ENCODE peak calls at places on chromosome 2, in six cellular contexts. One of them, this sample, is unnamed.
A peak's percentile ranks its signal among the peaks of the same experiment; 100 is the strongest.

GRCh38 chr2:219155054-219155644 is 5.5 kb downstream of the NHEJ1 start:
- DNase-seq in stimulated activated CD8-positive, alpha-beta memory T cell treated with anti-CD3 and anti-CD28 coated beads, Interleukin-15, amount 100 ng/mL, for 24 hours: no peak
- DNase-seq in AG04449: no peak
- DNase-seq in hypothalamus: no peak
- DNase-seq in T-helper 1 cell: no peak
- DNase-seq in MV-4-11: peak; percentile 59
- DNase-seq in this sample: peak; percentile 47

GRCh38 chr2:85750509-85751299 is 3.1 kb upstream of the ATOH8 start:
- DNase-seq in AG04449: no peak
- DNase-seq in MV-4-11: peak; percentile 84
- DNase-seq in hypothalamus: no peak
- DNase-seq in T-helper 1 cell: peak; percentile 25
- DNase-seq in stimulated activated CD8-positive, alpha-beta memory T cell treated with anti-CD3 and anti-CD28 coated beads, Interleukin-15, amount 100 ng/mL, for 24 hours: no peak
- DNase-seq in this sample: peak; percentile 77

GRCh38 chr2:68119504-68119903 is 38.2 kb upstream of the PNO1 start:
- DNase-seq in T-helper 1 cell: no peak
- DNase-seq in AG04449: no peak
- DNase-seq in hypothalamus: no peak
- DNase-seq in MV-4-11: no peak
- DNase-seq in stimulated activated CD8-positive, alpha-beta memory T cell treated with anti-CD3 and anti-CD28 coated beads, Interleukin-15, amount 100 ng/mL, for 24 hours: no peak
- DNase-seq in this sample: no peak

GRCh38 chr2:65826567-65826966 is 394.2 kb upstream of the SPRED2 start:
- DNase-seq in stimulated activated CD8-positive, alpha-beta memory T cell treated with anti-CD3 and anti-CD28 coated beads, Interleukin-15, amount 100 ng/mL, for 24 hours: no peak
- DNase-seq in AG04449: no peak
- DNase-seq in hypothalamus: no peak
- DNase-seq in MV-4-11: no peak
- DNase-seq in T-helper 1 cell: no peak
- DNase-seq in this sample: no peak

GRCh38 chr2:42929985-42930581 is 137.7 kb upstream of the HAAO start:
- DNase-seq in stimulated activated CD8-positive, alpha-beta memory T cell treated with anti-CD3 and anti-CD28 coated beads, Interleukin-15, amount 100 ng/mL, for 24 hours: no peak
- DNase-seq in AG04449: no peak
- DNase-seq in MV-4-11: no peak
- DNase-seq in T-helper 1 cell: no peak
- DNase-seq in hypothalamus: no peak
- DNase-seq in this sample: no peak

GRCh38 chr2:106886916-106887758 is 1.2 kb upstream of the ST6GAL2 start:
- DNase-seq in hypothalamus: no peak
- DNase-seq in T-helper 1 cell: no peak
- DNase-seq in MV-4-11: no peak
- DNase-seq in stimulated activated CD8-positive, alpha-beta memory T cell treated with anti-CD3 and anti-CD28 coated beads, Interleukin-15, amount 100 ng/mL, for 24 hours: no peak
- DNase-seq in AG04449: no peak
- DNase-seq in this sample: peak; percentile 12

GRCh38 chr2:39094717-39095363 is 26.0 kb downstream of the SOS1 start:
- DNase-seq in hypothalamus: no peak
- DNase-seq in stimulated activated CD8-positive, alpha-beta memory T cell treated with anti-CD3 and anti-CD28 coated beads, Interleukin-15, amount 100 ng/mL, for 24 hours: no peak
- DNase-seq in T-helper 1 cell: no peak
- DNase-seq in AG04449: no peak
- DNase-seq in MV-4-11: peak; percentile 83
- DNase-seq in this sample: no peak

GRCh38 chr2:171745141-171745540 is 57.9 kb downstream of the DYNC1I2 start:
- DNase-seq in MV-4-11: no peak
- DNase-seq in stimulated activated CD8-positive, alpha-beta memory T cell treated with anti-CD3 and anti-CD28 coated beads, Interleukin-15, amount 100 ng/mL, for 24 hours: no peak
- DNase-seq in hypothalamus: no peak
- DNase-seq in AG04449: no peak
- DNase-seq in T-helper 1 cell: no peak
- DNase-seq in this sample: no peak

GRCh38 chr2:112869258-112869842 is 32.8 kb upstream of the IL1B start:
- DNase-seq in T-helper 1 cell: no peak
- DNase-seq in hypothalamus: no peak
- DNase-seq in AG04449: peak; percentile 14
- DNase-seq in stimulated activated CD8-positive, alpha-beta memory T cell treated with anti-CD3 and anti-CD28 coated beads, Interleukin-15, amount 100 ng/mL, for 24 hours: no peak
- DNase-seq in MV-4-11: peak; percentile 56
- DNase-seq in this sample: peak; percentile 49

GRCh38 chr2:238043851-238044250 is 16.9 kb upstream of the SCLY start:
- DNase-seq in T-helper 1 cell: no peak
- DNase-seq in MV-4-11: no peak
- DNase-seq in hypothalamus: no peak
- DNase-seq in stimulated activated CD8-positive, alpha-beta memory T cell treated with anti-CD3 and anti-CD28 coated beads, Interleukin-15, amount 100 ng/mL, for 24 hours: no peak
- DNase-seq in AG04449: no peak
- DNase-seq in this sample: no peak

GRCh38 chr2:15770606-15771005 is 169.7 kb upstream of the MYCN start:
- DNase-seq in stimulated activated CD8-positive, alpha-beta memory T cell treated with anti-CD3 and anti-CD28 coated beads, Interleukin-15, amount 100 ng/mL, for 24 hours: no peak
- DNase-seq in hypothalamus: no peak
- DNase-seq in T-helper 1 cell: no peak
- DNase-seq in AG04449: no peak
- DNase-seq in MV-4-11: no peak
- DNase-seq in this sample: no peak

GRCh38 chr2:171855401-171855800 is 38.6 kb downstream of the SLC25A12 start:
- DNase-seq in MV-4-11: no peak
- DNase-seq in T-helper 1 cell: no peak
- DNase-seq in stimulated activated CD8-positive, alpha-beta memory T cell treated with anti-CD3 and anti-CD28 coated beads, Interleukin-15, amount 100 ng/mL, for 24 hours: no peak
- DNase-seq in AG04449: peak; percentile 42
- DNase-seq in hypothalamus: no peak
- DNase-seq in this sample: no peak

GRCh38 chr2:18496516-18496915 is 63.9 kb downstream of the RDH14 start:
- DNase-seq in hypothalamus: no peak
- DNase-seq in T-helper 1 cell: no peak
- DNase-seq in AG04449: no peak
- DNase-seq in stimulated activated CD8-positive, alpha-beta memory T cell treated with anti-CD3 and anti-CD28 coated beads, Interleukin-15, amount 100 ng/mL, for 24 hours: no peak
- DNase-seq in MV-4-11: no peak
- DNase-seq in this sample: no peak

GRCh38 chr2:105712981-105713596 is 31.6 kb upstream of the NCK2 start:
- DNase-seq in AG04449: no peak
- DNase-seq in stimulated activated CD8-positive, alpha-beta memory T cell treated with anti-CD3 and anti-CD28 coated beads, Interleukin-15, amount 100 ng/mL, for 24 hours: no peak
- DNase-seq in T-helper 1 cell: no peak
- DNase-seq in MV-4-11: peak; percentile 78
- DNase-seq in hypothalamus: no peak
- DNase-seq in this sample: no peak

GRCh38 chr2:96887419-96888081 is 17.7 kb upstream of the SEMA4C start:
- DNase-seq in MV-4-11: no peak
- DNase-seq in stimulated activated CD8-positive, alpha-beta memory T cell treated with anti-CD3 and anti-CD28 coated beads, Interleukin-15, amount 100 ng/mL, for 24 hours: no peak
- DNase-seq in AG04449: no peak
- DNase-seq in hypothalamus: no peak
- DNase-seq in T-helper 1 cell: no peak
- DNase-seq in this sample: no peak

GRCh38 chr2:222915092-222915957 is 54.5 kb downstream of the ACSL3 start:
- DNase-seq in T-helper 1 cell: no peak
- DNase-seq in hypothalamus: no peak
- DNase-seq in MV-4-11: peak; percentile 8
- DNase-seq in AG04449: no peak
- DNase-seq in stimulated activated CD8-positive, alpha-beta memory T cell treated with anti-CD3 and anti-CD28 coated beads, Interleukin-15, amount 100 ng/mL, for 24 hours: no peak
- DNase-seq in this sample: no peak

GRCh38 chr2:75100691-75101236 is 98.6 kb downstream of the TACR1 start:
- DNase-seq in stimulated activated CD8-positive, alpha-beta memory T cell treated with anti-CD3 and anti-CD28 coated beads, Interleukin-15, amount 100 ng/mL, for 24 hours: no peak
- DNase-seq in T-helper 1 cell: no peak
- DNase-seq in AG04449: peak; percentile 29
- DNase-seq in MV-4-11: no peak
- DNase-seq in hypothalamus: no peak
- DNase-seq in this sample: no peak

GRCh38 chr2:16140771-16141640 is 200.7 kb downstream of the MYCN start:
- DNase-seq in T-helper 1 cell: no peak
- DNase-seq in MV-4-11: no peak
- DNase-seq in hypothalamus: no peak
- DNase-seq in AG04449: no peak
- DNase-seq in stimulated activated CD8-positive, alpha-beta memory T cell treated with anti-CD3 and anti-CD28 coated beads, Interleukin-15, amount 100 ng/mL, for 24 hours: no peak
- DNase-seq in this sample: no peak

GRCh38 chr2:240573071-240573515 is 4.8 kb downstream of the RNPEPL1 start:
- DNase-seq in T-helper 1 cell: no peak
- DNase-seq in AG04449: no peak
- DNase-seq in hypothalamus: no peak
- DNase-seq in MV-4-11: no peak
- DNase-seq in stimulated activated CD8-positive, alpha-beta memory T cell treated with anti-CD3 and anti-CD28 coated beads, Interleukin-15, amount 100 ng/mL, for 24 hours: no peak
- DNase-seq in this sample: no peak

GRCh38 chr2:109135572-109136185 is 6.7 kb downstream of the SH3RF3 start:
- DNase-seq in AG04449: no peak
- DNase-seq in stimulated activated CD8-positive, alpha-beta memory T cell treated with anti-CD3 and anti-CD28 coated beads, Interleukin-15, amount 100 ng/mL, for 24 hours: no peak
- DNase-seq in hypothalamus: no peak
- DNase-seq in T-helper 1 cell: no peak
- DNase-seq in MV-4-11: no peak
- DNase-seq in this sample: no peak

GRCh38 chr2:215409331-215410127 is 26.3 kb downstream of the FN1 start:
- DNase-seq in AG04449: no peak
- DNase-seq in T-helper 1 cell: no peak
- DNase-seq in hypothalamus: no peak
- DNase-seq in stimulated activated CD8-positive, alpha-beta memory T cell treated with anti-CD3 and anti-CD28 coated beads, Interleukin-15, amount 100 ng/mL, for 24 hours: no peak
- DNase-seq in MV-4-11: no peak
- DNase-seq in this sample: peak; percentile 61

GRCh38 chr2:5942204-5942603 is 250.0 kb downstream of the SOX11 start:
- DNase-seq in AG04449: no peak
- DNase-seq in T-helper 1 cell: no peak
- DNase-seq in MV-4-11: peak; percentile 23
- DNase-seq in hypothalamus: no peak
- DNase-seq in stimulated activated CD8-positive, alpha-beta memory T cell treated with anti-CD3 and anti-CD28 coated beads, Interleukin-15, amount 100 ng/mL, for 24 hours: no peak
- DNase-seq in this sample: no peak

GRCh38 chr2:162057426-162057825 is 16.6 kb downstream of the DPP4 start:
- DNase-seq in stimulated activated CD8-positive, alpha-beta memory T cell treated with anti-CD3 and anti-CD28 coated beads, Interleukin-15, amount 100 ng/mL, for 24 hours: no peak
- DNase-seq in hypothalamus: no peak
- DNase-seq in AG04449: no peak
- DNase-seq in MV-4-11: no peak
- DNase-seq in T-helper 1 cell: no peak
- DNase-seq in this sample: peak; percentile 32

GRCh38 chr2:205889073-205889472 is 196.9 kb downstream of the INO80D start:
- DNase-seq in stimulated activated CD8-positive, alpha-beta memory T cell treated with anti-CD3 and anti-CD28 coated beads, Interleukin-15, amount 100 ng/mL, for 24 hours: no peak
- DNase-seq in hypothalamus: no peak
- DNase-seq in AG04449: no peak
- DNase-seq in MV-4-11: no peak
- DNase-seq in T-helper 1 cell: no peak
- DNase-seq in this sample: no peak

GRCh38 chr2:62794791-62795190 is 89.3 kb downstream of the EHBP1 start:
- DNase-seq in T-helper 1 cell: no peak
- DNase-seq in AG04449: no peak
- DNase-seq in MV-4-11: no peak
- DNase-seq in hypothalamus: no peak
- DNase-seq in stimulated activated CD8-positive, alpha-beta memory T cell treated with anti-CD3 and anti-CD28 coated beads, Interleukin-15, amount 100 ng/mL, for 24 hours: no peak
- DNase-seq in this sample: no peak

GRCh38 chr2:20231632-20232031 is 6.7 kb upstream of the SDC1 start:
- DNase-seq in AG04449: no peak
- DNase-seq in hypothalamus: no peak
- DNase-seq in stimulated activated CD8-positive, alpha-beta memory T cell treated with anti-CD3 and anti-CD28 coated beads, Interleukin-15, amount 100 ng/mL, for 24 hours: no peak
- DNase-seq in T-helper 1 cell: no peak
- DNase-seq in MV-4-11: no peak
- DNase-seq in this sample: no peak

GRCh38 chr2:219739866-219740440 is 112.5 kb downstream of the SLC4A3 start:
- DNase-seq in MV-4-11: no peak
- DNase-seq in AG04449: no peak
- DNase-seq in stimulated activated CD8-positive, alpha-beta memory T cell treated with anti-CD3 and anti-CD28 coated beads, Interleukin-15, amount 100 ng/mL, for 24 hours: no peak
- DNase-seq in hypothalamus: no peak
- DNase-seq in T-helper 1 cell: no peak
- DNase-seq in this sample: no peak

GRCh38 chr2:95281071-95281470 is 6.8 kb downstream of the PROM2 start:
- DNase-seq in MV-4-11: no peak
- DNase-seq in hypothalamus: no peak
- DNase-seq in T-helper 1 cell: no peak
- DNase-seq in stimulated activated CD8-positive, alpha-beta memory T cell treated with anti-CD3 and anti-CD28 coated beads, Interleukin-15, amount 100 ng/mL, for 24 hours: no peak
- DNase-seq in AG04449: no peak
- DNase-seq in this sample: no peak

GRCh38 chr2:57878573-57878910 is 168.1 kb upstream of the VRK2 start:
- DNase-seq in stimulated activated CD8-positive, alpha-beta memory T cell treated with anti-CD3 and anti-CD28 coated beads, Interleukin-15, amount 100 ng/mL, for 24 hours: no peak
- DNase-seq in MV-4-11: no peak
- DNase-seq in AG04449: no peak
- DNase-seq in hypothalamus: no peak
- DNase-seq in T-helper 1 cell: no peak
- DNase-seq in this sample: no peak

GRCh38 chr2:96106991-96107882 is 9.1 kb downstream of the ADRA2B start:
- DNase-seq in MV-4-11: no peak
- DNase-seq in T-helper 1 cell: no peak
- DNase-seq in stimulated activated CD8-positive, alpha-beta memory T cell treated with anti-CD3 and anti-CD28 coated beads, Interleukin-15, amount 100 ng/mL, for 24 hours: no peak
- DNase-seq in hypothalamus: no peak
- DNase-seq in AG04449: no peak
- DNase-seq in this sample: no peak

GRCh38 chr2:191311627-191312026 is 66.4 kb downstream of the MYO1B start:
- DNase-seq in AG04449: no peak
- DNase-seq in stimulated activated CD8-positive, alpha-beta memory T cell treated with anti-CD3 and anti-CD28 coated beads, Interleukin-15, amount 100 ng/mL, for 24 hours: no peak
- DNase-seq in hypothalamus: no peak
- DNase-seq in MV-4-11: peak; percentile 27
- DNase-seq in T-helper 1 cell: no peak
- DNase-seq in this sample: no peak

GRCh38 chr2:54871457-54872103 is 148.1 kb downstream of the EML6 start:
- DNase-seq in MV-4-11: peak; percentile 82
- DNase-seq in T-helper 1 cell: no peak
- DNase-seq in AG04449: no peak
- DNase-seq in stimulated activated CD8-positive, alpha-beta memory T cell treated with anti-CD3 and anti-CD28 coated beads, Interleukin-15, amount 100 ng/mL, for 24 hours: no peak
- DNase-seq in hypothalamus: no peak
- DNase-seq in this sample: no peak

GRCh38 chr2:200185575-200186103 is 120.9 kb upstream of the SPATS2L start:
- DNase-seq in MV-4-11: no peak
- DNase-seq in AG04449: no peak
- DNase-seq in hypothalamus: no peak
- DNase-seq in T-helper 1 cell: no peak
- DNase-seq in stimulated activated CD8-positive, alpha-beta memory T cell treated with anti-CD3 and anti-CD28 coated beads, Interleukin-15, amount 100 ng/mL, for 24 hours: no peak
- DNase-seq in this sample: no peak

GRCh38 chr2:34307636-34308035 is 708.5 kb upstream of the FAM98A start:
- DNase-seq in hypothalamus: no peak
- DNase-seq in MV-4-11: no peak
- DNase-seq in T-helper 1 cell: no peak
- DNase-seq in AG04449: no peak
- DNase-seq in stimulated activated CD8-positive, alpha-beta memory T cell treated with anti-CD3 and anti-CD28 coated beads, Interleukin-15, amount 100 ng/mL, for 24 hours: no peak
- DNase-seq in this sample: no peak

GRCh38 chr2:67013821-67014220 is 383.3 kb upstream of the ETAA1 start:
- DNase-seq in stimulated activated CD8-positive, alpha-beta memory T cell treated with anti-CD3 and anti-CD28 coated beads, Interleukin-15, amount 100 ng/mL, for 24 hours: no peak
- DNase-seq in T-helper 1 cell: no peak
- DNase-seq in MV-4-11: no peak
- DNase-seq in hypothalamus: no peak
- DNase-seq in AG04449: no peak
- DNase-seq in this sample: no peak

This sample was measured in activated CD4-positive, alpha-beta T cell treated with anti-CD3 and anti-CD28 coated beads for 36 hours.